ENCODE peak calls at places on chromosomes 16 and 17, in nine cellular contexts. H, B, R, O, E, J, Y, G and U are unnamed samples.

GRCh38 chr16:78925071-78925714 is 675.3 kb downstream of the MAF start:
- DNase-seq in H (peak), B (peak), R (no peak), O (peak), E (no peak), J (no peak), Y (peak), G (no peak), U (no peak)

GRCh38 chr17:59753522-59754467 is 46.3 kb downstream of the VMP1 start:
- DNase-seq in H (peak), B (no peak), R (peak), O (no peak), E (peak), J (peak), Y (peak), G (peak), U (no peak)

GRCh38 chr16:58614860-58615259 is 14.8 kb downstream of the CNOT1 start:
- DNase-seq in H (no peak), B (no peak), R (no peak), O (no peak), E (no peak), J (no peak), Y (no peak), G (no peak), U (no peak)

GRCh38 chr16:27461483-27462171 is 59.7 kb downstream of the IL21R start:
- DNase-seq in H (no peak), B (no peak), R (peak), O (no peak), E (no peak), J (no peak), Y (peak), G (no peak), U (no peak)

GRCh38 chr17:10114931-10115535 is 83.4 kb downstream of the GAS7 start:
- DNase-seq in H (no peak), B (peak), R (peak), O (no peak), E (peak), J (peak), Y (peak), G (peak), U (peak)

GRCh38 chr16:68382296-68382718 is 66.0 kb downstream of the SMPD3 start:
- DNase-seq in H (peak), B (no peak), R (no peak), O (peak), E (no peak), J (no peak), Y (no peak), G (no peak), U (no peak)

GRCh38 chr17:7479389-7480192 is at the start of gene ZBTB4:
- DNase-seq in H (peak), B (peak), R (peak), O (peak), E (peak), J (no peak), Y (peak), G (no peak), U (no peak)

GRCh38 chr17:19494961-19495806 is 38.5 kb upstream of the SLC47A1 start:
- DNase-seq in H (no peak), B (no peak), R (no peak), O (no peak), E (no peak), J (no peak), Y (no peak), G (no peak), U (no peak)

GRCh38 chr16:3259097-3259496 is 2.7 kb upstream of the MEFV start:
- DNase-seq in H (no peak), B (no peak), R (no peak), O (no peak), E (no peak), J (peak), Y (peak), G (no peak), U (no peak)

GRCh38 chr17:1718362-1719165 is 5.9 kb upstream of the WDR81 start:
- DNase-seq in H (no peak), B (no peak), R (no peak), O (no peak), E (peak), J (no peak), Y (no peak), G (no peak), U (no peak)

GRCh38 chr17:19244796-19245195 is 7.6 kb downstream of the EPN2 start:
- DNase-seq in H (peak), B (no peak), R (no peak), O (no peak), E (no peak), J (no peak), Y (no peak), G (no peak), U (no peak)

GRCh38 chr16:77062878-77063566 is 128.0 kb upstream of the MON1B start:
- DNase-seq in H (no peak), B (no peak), R (no peak), O (no peak), E (no peak), J (no peak), Y (no peak), G (no peak), U (no peak)
- TF ChIP-seq CTCF in H (no peak), B (peak), R (no peak), O (no peak), E (no peak), J (no peak), Y (no peak), G (no peak), U (no peak)

GRCh38 chr16:81349608-81350305 is 35.0 kb downstream of the GAN start:
- DNase-seq in H (no peak), B (no peak), R (peak), O (no peak), E (no peak), J (no peak), Y (peak), G (no peak), U (no peak)

GRCh38 chr16:81347425-81347824 is 32.7 kb downstream of the GAN start:
- DNase-seq in H (no peak), B (no peak), R (no peak), O (no peak), E (no peak), J (no peak), Y (no peak), G (no peak), U (no peak)

GRCh38 chr16:81353895-81354294 is 39.1 kb downstream of the GAN start:
- DNase-seq in H (no peak), B (no peak), R (no peak), O (no peak), E (no peak), J (no peak), Y (no peak), G (no peak), U (no peak)

GRCh38 chr16:81350306-81350615 is 35.5 kb downstream of the GAN start:
- DNase-seq in H (no peak), B (no peak), R (peak), O (no peak), E (no peak), J (no peak), Y (peak), G (no peak), U (no peak)
- TF ChIP-seq CTCF in H (no peak), B (peak), R (peak), O (no peak), E (peak), J (no peak), Y (peak), G (no peak), U (no peak)

DNA sequence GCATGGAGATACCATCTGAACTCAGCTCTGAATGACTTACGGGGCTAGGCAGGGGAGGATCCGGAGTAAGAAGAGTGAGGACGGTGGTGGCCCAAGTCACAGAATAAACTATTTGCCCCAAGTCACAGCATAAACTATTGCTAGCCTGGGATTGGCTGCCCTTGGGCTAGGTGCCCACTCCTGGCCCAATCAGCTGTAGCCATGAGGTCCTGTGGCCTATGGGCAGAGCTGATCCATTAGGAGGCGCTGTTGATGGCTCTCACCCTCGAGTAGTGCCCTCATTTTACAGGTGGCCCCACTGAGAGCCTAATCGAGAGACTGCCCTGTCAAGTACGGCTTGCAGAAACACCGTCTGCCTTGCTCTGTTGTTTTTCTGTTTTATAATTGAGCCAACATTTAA is 62.3 kb upstream of the ZNF423 start:
- DNase-seq in H (no peak), B (no peak), R (no peak), O (no peak), E (no peak), J (no peak), Y (no peak), G (no peak), U (no peak)
- TF ChIP-seq CTCF in H (no peak), B (no peak), R (no peak), O (no peak), E (no peak), J (no peak), Y (no peak), G (no peak), U (no peak)

DNA sequence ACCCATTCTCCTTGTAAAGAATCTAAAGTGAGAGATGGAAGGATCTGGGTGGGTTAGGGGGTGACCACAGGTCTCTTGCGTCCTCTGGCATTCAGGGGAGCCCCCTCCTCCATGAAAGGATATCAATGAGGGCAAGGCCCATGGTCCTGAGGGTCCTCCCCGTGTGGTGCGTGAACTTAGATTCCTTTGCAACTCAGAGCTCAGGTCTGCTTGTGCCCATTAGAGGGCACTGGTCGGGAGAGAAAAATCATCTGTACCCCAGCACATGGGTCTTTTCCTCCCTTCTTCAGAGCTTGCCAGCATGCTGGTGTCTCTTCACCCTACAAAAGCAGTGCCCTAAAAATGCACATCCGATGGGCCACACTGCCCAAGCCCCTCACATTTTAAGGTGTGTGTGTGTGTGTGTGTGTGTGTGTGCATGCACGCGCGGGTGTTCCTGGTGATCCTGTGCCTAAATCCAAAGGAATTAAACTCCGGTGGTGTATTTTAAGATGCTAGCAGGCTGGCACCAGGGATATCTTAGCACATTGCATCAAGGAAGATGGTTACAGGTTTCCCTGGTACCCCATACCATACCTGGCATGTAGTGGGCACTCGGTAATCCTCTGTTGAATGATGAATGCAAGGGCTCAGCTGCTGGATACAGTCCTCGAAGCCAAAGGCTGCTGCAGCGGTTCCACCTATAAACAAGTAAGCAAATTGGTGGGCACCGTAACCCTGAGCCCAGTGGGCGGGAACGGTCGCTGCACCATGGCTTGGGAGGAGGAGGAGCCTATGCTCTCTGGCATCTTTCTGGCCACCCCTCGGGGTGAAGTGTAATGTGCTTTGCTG is 4.7 kb downstream of the C1QTNF1 start:
- DNase-seq in H (no peak), B (no peak), R (no peak), O (no peak), E (no peak), J (no peak), Y (no peak), G (no peak), U (no peak)
- TF ChIP-seq CTCF in H (peak), B (peak), R (peak), O (no peak), E (peak), J (peak), Y (peak), G (peak), U (peak)

GRCh38 chr16:62208934-62209333 is 172.7 kb upstream of the CDH8 start:
- DNase-seq in H (no peak), B (no peak), R (no peak), O (no peak), E (no peak), J (no peak), Y (no peak), G (no peak), U (no peak)

GRCh38 chr16:62213763-62214162 is 177.5 kb upstream of the CDH8 start:
- DNase-seq in H (no peak), B (no peak), R (no peak), O (peak), E (no peak), J (no peak), Y (no peak), G (no peak), U (no peak)
- TF ChIP-seq CTCF in H (peak), B (no peak), R (no peak), O (peak), E (no peak), J (no peak), Y (no peak), G (no peak), U (no peak)

DNA sequence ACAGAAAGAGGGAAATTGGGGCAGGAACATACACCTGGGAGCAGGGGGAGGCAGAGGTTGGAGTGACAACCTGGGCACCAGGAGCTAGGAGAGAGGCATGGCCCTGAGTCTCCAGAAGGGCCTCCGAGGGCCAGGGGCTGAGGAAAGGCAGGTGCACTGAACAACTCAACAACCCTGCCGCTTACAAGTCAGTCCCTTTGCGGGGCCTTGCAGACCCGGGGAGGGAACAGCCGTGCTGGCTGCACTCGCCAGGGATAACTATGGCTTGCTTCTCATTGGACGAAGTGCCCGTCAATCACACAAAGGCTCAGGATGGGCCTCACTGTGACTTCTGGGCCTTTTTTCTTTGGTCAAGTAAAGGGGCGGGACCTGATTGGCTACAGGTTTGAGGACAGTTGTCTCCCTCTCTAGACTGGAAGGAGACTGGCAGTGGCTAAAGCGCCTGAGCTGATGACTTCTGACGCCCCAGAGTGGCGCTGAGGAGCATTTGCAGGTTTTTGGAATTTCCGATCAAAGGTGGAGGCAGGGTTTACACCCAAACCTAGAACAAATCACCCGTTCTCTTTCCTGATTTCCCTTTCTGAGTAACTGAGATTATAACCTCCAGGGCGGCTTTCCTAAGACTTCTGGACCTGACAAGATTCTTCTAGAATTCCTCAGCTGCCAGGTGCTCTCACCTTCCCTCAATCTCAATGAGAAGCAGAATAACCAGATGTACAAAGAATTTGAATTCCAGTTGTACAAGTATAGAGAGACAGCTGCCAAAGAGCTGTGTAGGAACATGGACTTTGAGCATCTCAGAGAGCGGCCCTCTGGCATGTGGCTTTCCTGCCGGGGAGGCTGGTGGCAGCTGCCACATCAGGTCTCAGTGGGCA is 27.6 kb upstream of the ST6GALNAC2 start:
- DNase-seq in H (no peak), B (no peak), R (no peak), O (no peak), E (peak), J (no peak), Y (no peak), G (no peak), U (no peak)
- TF ChIP-seq CTCF in H (no peak), B (no peak), R (no peak), O (no peak), E (no peak), J (no peak), Y (no peak), G (no peak), U (no peak)

GRCh38 chr17:28571255-28572122 is at the start of gene PIGS:
- DNase-seq in H (peak), B (peak), R (peak), O (peak), E (peak), J (peak), Y (peak), G (peak), U (peak)
- TF ChIP-seq CTCF in H (no peak), B (no peak), R (no peak), O (no peak), E (no peak), J (no peak), Y (no peak), G (no peak), U (no peak)